ENCODE peak calls at places on chromosomes 7 and 10, in ten cellular contexts. R, Z, H, O, Y, C, D, W, P and U are unnamed samples.

GRCh38 chr7:112080441-112080840 is 125.8 kb downstream of the DOCK4 start:
- DNase-seq in R (no peak), Z (no peak), H (peak; percentile 23), O (no peak), Y (peak; percentile 96), C (peak; percentile 94), D (peak; percentile 61), W (peak; percentile 85), P (no peak), U (peak; percentile 7)

GRCh38 chr7:51160990-51161615 is 155.5 kb downstream of the COBL start:
- DNase-seq in R (peak; percentile 53), Z (peak; percentile 52), H (peak; percentile 41), O (peak; percentile 73), Y (peak; percentile 68), C (peak; percentile 75), D (peak; percentile 69), W (peak; percentile 82), P (peak; percentile 83), U (peak; percentile 72)

GRCh38 chr10:20207700-20208099 is 391.5 kb downstream of the PLXDC2 start:
- DNase-seq in R (no peak), Z (no peak), H (no peak), O (no peak), Y (no peak), C (no peak), D (no peak), W (no peak), P (no peak), U (no peak)

GRCh38 chr7:6430271-6430940 is 17.3 kb downstream of the DAGLB start:
- DNase-seq in R (no peak), Z (no peak), H (no peak), O (no peak), Y (peak; percentile 80), C (no peak), D (no peak), W (peak; percentile 68), P (no peak), U (no peak)

GRCh38 chr7:158779061-158779992 is 50.0 kb downstream of the ESYT2 start:
- DNase-seq in R (peak; percentile 49), Z (no peak), H (no peak), O (no peak), Y (peak; percentile 25), C (no peak), D (peak; percentile 37), W (no peak), P (no peak), U (no peak)

GRCh38 chr7:23062452-23062851 is 43.1 kb upstream of the KLHL7 start:
- DNase-seq in R (no peak), Z (no peak), H (no peak), O (no peak), Y (peak; percentile 80), C (peak; percentile 25), D (no peak), W (peak; percentile 38), P (no peak), U (peak; percentile 40)

GRCh38 chr7:100604976-100605911 is 3.1 kb downstream of the PCOLCE start:
- DNase-seq in R (peak; percentile 70), Z (peak; percentile 37), H (no peak), O (peak; percentile 71), Y (no peak), C (peak; percentile 48), D (peak; percentile 56), W (peak; percentile 75), P (peak; percentile 80), U (no peak)

GRCh38 chr10:50990568-50991495 is 83.5 kb upstream of the PRKG1 start:
- DNase-seq in R (peak; percentile 61), Z (peak; percentile 57), H (peak; percentile 82), O (peak; percentile 38), Y (peak; percentile 95), C (no peak), D (peak; percentile 77), W (no peak), P (peak; percentile 79), U (no peak)

GRCh38 chr10:31603245-31604087 is 284.4 kb downstream of the ZEB1 start:
- DNase-seq in R (peak; percentile 91), Z (peak; percentile 97), H (peak; percentile 97), O (peak; percentile 97), Y (peak; percentile 83), C (peak; percentile 94), D (peak; percentile 96), W (peak; percentile 89), P (peak; percentile 98), U (peak; percentile 97)

GRCh38 chr7:193538-194256 is 1.3 kb downstream of the FAM20C start:
- DNase-seq in R (no peak), Z (no peak), H (no peak), O (peak; percentile 48), Y (no peak), C (no peak), D (no peak), W (no peak), P (no peak), U (peak; percentile 50)

GRCh38 chr7:191105-192034 is 1.0 kb upstream of the FAM20C start:
- DNase-seq in R (no peak), Z (peak; percentile 70), H (peak; percentile 57), O (peak; percentile 51), Y (peak; percentile 92), C (peak; percentile 52), D (peak; percentile 53), W (peak; percentile 90), P (peak; percentile 88), U (peak; percentile 99)

GRCh38 chr7:190196-190595 is 2.2 kb upstream of the FAM20C start:
- DNase-seq in R (no peak), Z (no peak), H (no peak), O (no peak), Y (no peak), C (no peak), D (no peak), W (no peak), P (no peak), U (no peak)

GRCh38 chr7:192701-193536 is 548 bp downstream of the FAM20C start:
- DNase-seq in R (peak; percentile 35), Z (no peak), H (no peak), O (peak; percentile 54), Y (peak; percentile 21), C (peak; percentile 27), D (no peak), W (no peak), P (no peak), U (peak; percentile 59)

DNA sequence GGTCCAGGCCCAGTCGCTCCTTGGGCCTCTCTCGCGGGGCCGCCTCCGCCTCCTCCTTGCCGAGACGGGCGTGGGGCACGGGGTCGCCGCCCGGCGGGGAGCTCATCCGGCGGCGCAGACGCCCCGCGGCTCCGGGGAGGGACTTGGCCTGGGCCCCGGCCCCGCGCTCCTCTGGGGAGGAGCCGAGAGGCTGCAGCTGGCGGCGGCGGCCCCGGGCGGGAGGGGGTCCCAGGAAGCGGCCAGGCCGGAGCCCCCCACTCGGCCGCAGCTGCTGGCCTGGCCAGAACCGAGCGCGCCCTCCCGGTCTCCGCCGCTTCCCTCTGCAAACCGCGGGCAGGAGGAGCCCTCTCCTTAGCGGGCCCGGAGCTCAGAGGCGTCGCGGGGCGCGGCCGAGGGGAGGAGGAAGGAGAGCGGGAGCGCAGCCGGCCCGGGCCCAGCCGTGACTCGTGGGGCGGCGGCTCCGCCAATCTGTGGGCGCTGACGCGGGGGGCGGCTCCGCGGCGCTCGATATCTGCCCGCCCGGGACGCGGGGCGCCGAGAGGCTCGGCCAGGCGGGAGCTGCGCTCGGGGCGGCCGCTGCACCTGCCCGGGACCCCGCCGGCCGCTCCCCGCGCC is at the start of gene FAM20C:
- DNase-seq in R (peak; percentile 83), Z (peak; percentile 77), H (peak; percentile 83), O (peak; percentile 88), Y (peak; percentile 79), C (peak; percentile 80), D (peak; percentile 87), W (peak; percentile 79), P (peak; percentile 95), U (peak; percentile 99)
- TF ChIP-seq POLR2A in R (peak; percentile 46), Z (peak; percentile 87), H (peak; percentile 96), O (peak; percentile 69), Y (peak; percentile 74), C (peak; percentile 80), D (peak; percentile 71), W (no peak), P (no peak), U (peak; percentile 47)

GRCh38 chr10:96648297-96648696 is 61.5 kb upstream of the TM9SF3 start:
- DNase-seq in R (no peak), Z (no peak), H (no peak), O (no peak), Y (no peak), C (no peak), D (no peak), W (no peak), P (no peak), U (no peak)

GRCh38 chr10:96645191-96645721 is 58.4 kb upstream of the TM9SF3 start:
- DNase-seq in R (peak; percentile 19), Z (no peak), H (peak; percentile 30), O (no peak), Y (peak; percentile 15), C (no peak), D (peak; percentile 51), W (no peak), P (no peak), U (no peak)

GRCh38 chr10:96646774-96647173 is 60.0 kb upstream of the TM9SF3 start:
- DNase-seq in R (no peak), Z (no peak), H (no peak), O (no peak), Y (no peak), C (no peak), D (no peak), W (peak; percentile 59), P (no peak), U (no peak)

GRCh38 chr10:96646251-96646740 is 59.5 kb upstream of the TM9SF3 start:
- DNase-seq in R (no peak), Z (no peak), H (no peak), O (no peak), Y (no peak), C (no peak), D (no peak), W (no peak), P (no peak), U (no peak)

DNA sequence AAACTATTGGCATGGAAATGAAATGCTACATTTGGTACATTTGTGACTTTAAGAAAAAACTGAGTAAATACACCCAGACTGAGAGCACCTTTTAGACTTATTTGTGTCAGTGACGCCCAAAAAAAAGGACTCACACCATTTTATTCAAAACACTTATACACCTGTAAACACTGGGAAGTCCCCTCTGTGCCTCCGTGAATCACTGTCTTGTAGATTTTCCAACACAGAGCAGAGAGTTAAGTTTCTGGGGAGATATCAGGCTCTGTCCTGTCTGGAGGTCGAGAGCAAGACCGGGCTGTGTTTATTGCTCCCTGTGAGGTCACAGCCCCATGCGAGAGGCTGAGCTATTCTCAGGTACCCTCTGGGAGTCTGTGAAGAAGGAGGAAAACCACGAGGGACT is 60.7 kb upstream of the TM9SF3 start:
- DNase-seq in R (no peak), Z (no peak), H (no peak), O (no peak), Y (no peak), C (no peak), D (no peak), W (no peak), P (no peak), U (no peak)
- TF ChIP-seq POLR2A in R (no peak), Z (no peak), H (no peak), O (no peak), Y (no peak), C (no peak), D (no peak), W (no peak), P (no peak), U (no peak)

GRCh38 chr7:152025077-152025936 is at the start of gene GALNT11:
- DNase-seq in R (peak; percentile 89), Z (peak; percentile 74), H (peak; percentile 81), O (peak; percentile 90), Y (peak; percentile 79), C (peak; percentile 83), D (peak; percentile 87), W (peak; percentile 92), P (peak; percentile 93), U (peak; percentile 97)
- TF ChIP-seq POLR2A in R (peak; percentile 50), Z (peak; percentile 87), H (peak; percentile 89), O (peak; percentile 89), Y (peak; percentile 76), C (peak; percentile 79), D (peak; percentile 81), W (peak; percentile 81), P (no peak), U (peak; percentile 86)

GRCh38 chr7:128455556-128456254 is at the start of gene HILPDA:
- DNase-seq in R (peak; percentile 95), Z (peak; percentile 93), H (peak; percentile 92), O (peak; percentile 92), Y (peak; percentile 95), C (peak; percentile 91), D (peak; percentile 94), W (peak; percentile 98), P (peak; percentile 97), U (peak; percentile 90)
- TF ChIP-seq POLR2A in R (peak; percentile 82), Z (peak; percentile 78), H (peak; percentile 80), O (peak; percentile 67), Y (peak; percentile 82), C (peak; percentile 87), D (peak; percentile 69), W (peak; percentile 93), P (peak; percentile 59), U (peak; percentile 88)